ENCODE peak calls at places on chromosomes 4 and X, in five cellular contexts. Z, K, X, M and R are unnamed samples.

GRCh38 chr4:26509681-26510333 is 19.5 kb upstream of the CCKAR start:
- DNase-seq in K (no peak), X (no peak), Z (no peak), M (no peak), R (no peak)

GRCh38 chrX:45851434-45851991 is 650.8 kb upstream of the DIPK2B start:
- DNase-seq in X (no peak), M (peak; percentile 85), K (peak; percentile 57), Z (peak; percentile 23), R (peak; percentile 22)

GRCh38 chrX:24427747-24428019 is 37.4 kb upstream of the PDK3 start:
- DNase-seq in Z (no peak), X (no peak), M (no peak), K (no peak), R (no peak)

GRCh38 chr4:6925357-6925836 is 15.8 kb downstream of the TBC1D14 start:
- DNase-seq in K (no peak), Z (no peak), X (no peak), M (no peak), R (no peak)

GRCh38 chrX:66030505-66031317 is 9.2 kb downstream of the VSIG4 start:
- DNase-seq in Z (no peak), K (no peak), X (no peak), M (no peak), R (peak; percentile 4)

GRCh38 chrX:150060406-150060805 is 122.1 kb upstream of the EOLA2 start:
- DNase-seq in K (no peak), Z (no peak), X (no peak), M (no peak), R (peak; percentile 49)

GRCh38 chr4:85964298-85964697 is 395.6 kb downstream of the MAPK10 start:
- DNase-seq in K (peak; percentile 5), M (no peak), Z (no peak), X (no peak), R (no peak)

GRCh38 chr4:145960012-145960411 is 21.4 kb upstream of the ZNF827 start:
- DNase-seq in K (no peak), X (no peak), Z (no peak), M (no peak), R (no peak)

GRCh38 chr4:72397314-72397713 is 171.7 kb downstream of the ADAMTS3 start:
- DNase-seq in K (no peak), X (no peak), Z (no peak), M (no peak), R (peak; percentile 9)

GRCh38 chrX:104419211-104419610 is 146.8 kb upstream of the IL1RAPL2 start:
- DNase-seq in Z (no peak), X (peak; percentile 50), M (no peak), K (no peak), R (no peak)

GRCh38 chrX:152915541-152916241 is 17.8 kb downstream of the ZNF185 start:
- DNase-seq in X (no peak), Z (no peak), K (no peak), M (peak; percentile 88), R (peak; percentile 71)

GRCh38 chr4:37594095-37594494 is 92.1 kb downstream of the RELL1 start:
- DNase-seq in Z (no peak), K (no peak), M (no peak), X (no peak), R (no peak)

GRCh38 chr4:61468091-61468720 is 268.1 kb downstream of the ADGRL3 start:
- DNase-seq in K (no peak), X (no peak), M (no peak), Z (no peak), R (peak; percentile 73)

GRCh38 chrX:119784747-119785446 is 6.5 kb downstream of the RPL39 start:
- DNase-seq in Z (peak; percentile 38), M (no peak), X (no peak), K (peak; percentile 28), R (peak; percentile 38)

GRCh38 chrX:154738013-154738738 is 12.7 kb downstream of the GAB3 start:
- DNase-seq in K (no peak), X (no peak), Z (peak; percentile 30), M (no peak), R (peak; percentile 88)

GRCh38 chrX:144840616-144841015 is 406.7 kb upstream of the SPANXN1 start:
- DNase-seq in K (no peak), M (no peak), Z (no peak), X (no peak), R (peak; percentile 26)

GRCh38 chr4:8685831-8686230 is 93.3 kb downstream of the CPZ start:
- DNase-seq in K (no peak), X (no peak), M (no peak), Z (no peak), R (no peak)

GRCh38 chr4:168842186-168842585 is 167.9 kb downstream of the CBR4 start:
- DNase-seq in Z (no peak), M (no peak), K (no peak), X (no peak), R (no peak)

GRCh38 chr4:88706574-88706973 is 8.9 kb upstream of the NAP1L5 start:
- DNase-seq in M (peak; percentile 33), X (no peak), K (peak; percentile 46), Z (no peak), R (peak; percentile 51)

GRCh38 chrX:7514871-7515599 is 327.9 kb upstream of the VCX start:
- DNase-seq in K (no peak), Z (no peak), M (no peak), X (no peak), R (no peak)

GRCh38 chrX:13669246-13669689 is 16.3 kb downstream of the TCEANC start:
- DNase-seq in X (peak; percentile 70), M (no peak), Z (peak; percentile 25), K (peak; percentile 82), R (peak; percentile 98)

GRCh38 chr4:78627966-78628678 is 76.6 kb downstream of the ANXA3 start:
- DNase-seq in K (no peak), M (no peak), Z (no peak), X (no peak), R (no peak)

GRCh38 chr4:140630246-140630645 is 61.5 kb upstream of the UCP1 start:
- DNase-seq in Z (no peak), X (no peak), M (peak; percentile 51), K (no peak), R (no peak)

GRCh38 chr4:185587444-185588161 is 52.3 kb upstream of the PDLIM3 start:
- DNase-seq in K (no peak), M (peak; percentile 71), X (peak; percentile 83), Z (no peak), R (peak; percentile 54)